ENCODE peak calls at places on chromosomes 5 and 9, in ten cellular contexts. One of them, this sample, is unnamed.

GRCh38 chr9:37987467-37987981 is 81.5 kb downstream of the SHB start:
- DNase-seq in nucleus accumbens: no peak
- DNase-seq in choroid plexus epithelial cell: no peak
- DNase-seq in NCI-H460: no peak
- DNase-seq in stimulated activated CD4-positive, alpha-beta T cell treated with anti-CD3 and anti-CD28 coated beads, TNF-alpha, amount 100 ng/mL, for 1 hour: no peak
- DNase-seq in naive thymus-derived CD4-positive, alpha-beta T cell: no peak
- DNase-seq in GM12892: no peak
- DNase-seq in activated T-helper 1 cell treated with Interleukin-2 at 50 U/mL for 16 hours: no peak
- DNase-seq in GM23338: no peak
- DNase-seq in effector CD4-positive, alpha-beta T cell: no peak
- DNase-seq in this sample: no peak

GRCh38 chr5:38680094-38680765 is 123.8 kb upstream of the LIFR start:
- DNase-seq in stimulated activated CD4-positive, alpha-beta T cell treated with anti-CD3 and anti-CD28 coated beads, TNF-alpha, amount 100 ng/mL, for 1 hour: no peak
- DNase-seq in NCI-H460: no peak
- DNase-seq in GM23338: no peak
- DNase-seq in GM12892: no peak
- DNase-seq in choroid plexus epithelial cell: no peak
- DNase-seq in naive thymus-derived CD4-positive, alpha-beta T cell: no peak
- DNase-seq in activated T-helper 1 cell treated with Interleukin-2 at 50 U/mL for 16 hours: no peak
- DNase-seq in effector CD4-positive, alpha-beta T cell: no peak
- DNase-seq in nucleus accumbens: no peak
- DNase-seq in this sample: no peak

GRCh38 chr5:81794246-81794645 is 43.3 kb upstream of the SSBP2 start:
- DNase-seq in GM23338: no peak
- DNase-seq in activated T-helper 1 cell treated with Interleukin-2 at 50 U/mL for 16 hours: no peak
- DNase-seq in nucleus accumbens: no peak
- DNase-seq in GM12892: no peak
- DNase-seq in stimulated activated CD4-positive, alpha-beta T cell treated with anti-CD3 and anti-CD28 coated beads, TNF-alpha, amount 100 ng/mL, for 1 hour: no peak
- DNase-seq in effector CD4-positive, alpha-beta T cell: no peak
- DNase-seq in naive thymus-derived CD4-positive, alpha-beta T cell: no peak
- DNase-seq in NCI-H460: no peak
- DNase-seq in choroid plexus epithelial cell: peak
- DNase-seq in this sample: no peak

GRCh38 chr9:83583151-83584014 is 39.6 kb upstream of the IDNK start:
- DNase-seq in NCI-H460: peak
- DNase-seq in naive thymus-derived CD4-positive, alpha-beta T cell: no peak
- DNase-seq in nucleus accumbens: no peak
- DNase-seq in activated T-helper 1 cell treated with Interleukin-2 at 50 U/mL for 16 hours: no peak
- DNase-seq in stimulated activated CD4-positive, alpha-beta T cell treated with anti-CD3 and anti-CD28 coated beads, TNF-alpha, amount 100 ng/mL, for 1 hour: no peak
- DNase-seq in choroid plexus epithelial cell: peak
- DNase-seq in effector CD4-positive, alpha-beta T cell: peak
- DNase-seq in GM12892: peak
- DNase-seq in GM23338: peak
- DNase-seq in this sample: peak

GRCh38 chr5:78649816-78650561 is 1.4 kb upstream of the LHFPL2 start:
- DNase-seq in GM23338: peak
- DNase-seq in GM12892: no peak
- DNase-seq in effector CD4-positive, alpha-beta T cell: no peak
- DNase-seq in naive thymus-derived CD4-positive, alpha-beta T cell: no peak
- DNase-seq in choroid plexus epithelial cell: peak
- DNase-seq in stimulated activated CD4-positive, alpha-beta T cell treated with anti-CD3 and anti-CD28 coated beads, TNF-alpha, amount 100 ng/mL, for 1 hour: no peak
- DNase-seq in NCI-H460: no peak
- DNase-seq in nucleus accumbens: no peak
- DNase-seq in activated T-helper 1 cell treated with Interleukin-2 at 50 U/mL for 16 hours: no peak
- DNase-seq in this sample: no peak

GRCh38 chr5:54360089-54360488 is 49.7 kb upstream of the ARL15 start:
- DNase-seq in nucleus accumbens: no peak
- DNase-seq in choroid plexus epithelial cell: peak
- DNase-seq in stimulated activated CD4-positive, alpha-beta T cell treated with anti-CD3 and anti-CD28 coated beads, TNF-alpha, amount 100 ng/mL, for 1 hour: no peak
- DNase-seq in activated T-helper 1 cell treated with Interleukin-2 at 50 U/mL for 16 hours: no peak
- DNase-seq in GM12892: no peak
- DNase-seq in GM23338: peak
- DNase-seq in effector CD4-positive, alpha-beta T cell: no peak
- DNase-seq in naive thymus-derived CD4-positive, alpha-beta T cell: no peak
- DNase-seq in NCI-H460: no peak
- DNase-seq in this sample: no peak

GRCh38 chr5:112628219-112628618 is 109.5 kb upstream of the APC start:
- DNase-seq in GM12892: no peak
- DNase-seq in naive thymus-derived CD4-positive, alpha-beta T cell: no peak
- DNase-seq in stimulated activated CD4-positive, alpha-beta T cell treated with anti-CD3 and anti-CD28 coated beads, TNF-alpha, amount 100 ng/mL, for 1 hour: no peak
- DNase-seq in activated T-helper 1 cell treated with Interleukin-2 at 50 U/mL for 16 hours: no peak
- DNase-seq in choroid plexus epithelial cell: peak
- DNase-seq in effector CD4-positive, alpha-beta T cell: no peak
- DNase-seq in NCI-H460: no peak
- DNase-seq in nucleus accumbens: no peak
- DNase-seq in GM23338: peak
- DNase-seq in this sample: no peak

GRCh38 chr5:173315495-173316352 is 12.5 kb downstream of the STC2 start:
- DNase-seq in GM23338: peak
- DNase-seq in naive thymus-derived CD4-positive, alpha-beta T cell: no peak
- DNase-seq in NCI-H460: peak
- DNase-seq in activated T-helper 1 cell treated with Interleukin-2 at 50 U/mL for 16 hours: no peak
- DNase-seq in nucleus accumbens: no peak
- DNase-seq in GM12892: no peak
- DNase-seq in stimulated activated CD4-positive, alpha-beta T cell treated with anti-CD3 and anti-CD28 coated beads, TNF-alpha, amount 100 ng/mL, for 1 hour: no peak
- DNase-seq in effector CD4-positive, alpha-beta T cell: no peak
- DNase-seq in choroid plexus epithelial cell: peak
- DNase-seq in this sample: no peak

GRCh38 chr9:121105531-121105930 is 30.8 kb downstream of the CNTRL start:
- DNase-seq in stimulated activated CD4-positive, alpha-beta T cell treated with anti-CD3 and anti-CD28 coated beads, TNF-alpha, amount 100 ng/mL, for 1 hour: no peak
- DNase-seq in nucleus accumbens: no peak
- DNase-seq in naive thymus-derived CD4-positive, alpha-beta T cell: no peak
- DNase-seq in GM12892: no peak
- DNase-seq in effector CD4-positive, alpha-beta T cell: no peak
- DNase-seq in choroid plexus epithelial cell: no peak
- DNase-seq in NCI-H460: no peak
- DNase-seq in GM23338: no peak
- DNase-seq in activated T-helper 1 cell treated with Interleukin-2 at 50 U/mL for 16 hours: no peak
- DNase-seq in this sample: no peak

GRCh38 chr5:160133071-160133917 is 14.0 kb upstream of the PWWP2A start:
- DNase-seq in NCI-H460: no peak
- DNase-seq in GM23338: peak
- DNase-seq in stimulated activated CD4-positive, alpha-beta T cell treated with anti-CD3 and anti-CD28 coated beads, TNF-alpha, amount 100 ng/mL, for 1 hour: no peak
- DNase-seq in choroid plexus epithelial cell: peak
- DNase-seq in naive thymus-derived CD4-positive, alpha-beta T cell: no peak
- DNase-seq in GM12892: no peak
- DNase-seq in activated T-helper 1 cell treated with Interleukin-2 at 50 U/mL for 16 hours: no peak
- DNase-seq in effector CD4-positive, alpha-beta T cell: no peak
- DNase-seq in nucleus accumbens: no peak
- DNase-seq in this sample: no peak

GRCh38 chr5:179343902-179344300 is 1.4 kb downstream of the ADAMTS2 start:
- DNase-seq in GM23338: peak
- DNase-seq in effector CD4-positive, alpha-beta T cell: no peak
- DNase-seq in nucleus accumbens: no peak
- DNase-seq in GM12892: no peak
- DNase-seq in stimulated activated CD4-positive, alpha-beta T cell treated with anti-CD3 and anti-CD28 coated beads, TNF-alpha, amount 100 ng/mL, for 1 hour: no peak
- DNase-seq in choroid plexus epithelial cell: peak
- DNase-seq in naive thymus-derived CD4-positive, alpha-beta T cell: no peak
- DNase-seq in NCI-H460: no peak
- DNase-seq in activated T-helper 1 cell treated with Interleukin-2 at 50 U/mL for 16 hours: no peak
- DNase-seq in this sample: no peak